ENCODE peak calls at places on chromosomes 7 and 10, in eight cellular contexts. S is MM.1S, Y is stomach, R is fibroblast of mammary gland, G is GM23338, F is astrocyte of the spinal cord, T is neural progenitor cell, I is epithelial cell of esophagus. W is an unnamed sample.

GRCh38 chr10:84801156-84801555 is 472.8 kb downstream of the CCSER2 start:
- DNase-seq in S (no peak), Y (no peak), R (no peak), G (no peak), F (no peak), T (no peak), I (no peak), W (no peak)

GRCh38 chr10:119659951-119660350 is 8.8 kb downstream of the BAG3 start:
- DNase-seq in S (no peak), Y (no peak), R (no peak), G (no peak), F (no peak), T (no peak), I (no peak), W (no peak)

GRCh38 chr10:11086177-11086576 is 68.5 kb downstream of the CELF2 start:
- DNase-seq in S (no peak), Y (no peak), R (no peak), G (no peak), F (no peak), T (no peak), I (no peak), W (no peak)

GRCh38 chr7:150728011-150728410 is 9.2 kb upstream of the GIMAP5 start:
- DNase-seq in S (no peak), Y (no peak), R (no peak), G (no peak), F (no peak), T (no peak), I (no peak), W (no peak)

GRCh38 chr7:32536585-32536984 is 41.3 kb downstream of the AVL9 start:
- DNase-seq in S (no peak), Y (no peak), R (peak), G (no peak), F (peak), T (no peak), I (peak), W (no peak)

GRCh38 chr7:28423112-28423511 is 10.8 kb downstream of the CREB5 start:
- DNase-seq in S (no peak), Y (no peak), R (no peak), G (no peak), F (no peak), T (no peak), I (no peak), W (no peak)

GRCh38 chr10:99761395-99761794 is 21.0 kb upstream of the ABCC2 start:
- DNase-seq in S (no peak), Y (no peak), R (no peak), G (no peak), F (no peak), T (no peak), I (no peak), W (no peak)

GRCh38 chr7:21497072-21497471 is 45.8 kb upstream of the DNAH11 start:
- DNase-seq in S (no peak), Y (no peak), R (peak), G (peak), F (peak), T (no peak), I (peak), W (no peak)

DNA sequence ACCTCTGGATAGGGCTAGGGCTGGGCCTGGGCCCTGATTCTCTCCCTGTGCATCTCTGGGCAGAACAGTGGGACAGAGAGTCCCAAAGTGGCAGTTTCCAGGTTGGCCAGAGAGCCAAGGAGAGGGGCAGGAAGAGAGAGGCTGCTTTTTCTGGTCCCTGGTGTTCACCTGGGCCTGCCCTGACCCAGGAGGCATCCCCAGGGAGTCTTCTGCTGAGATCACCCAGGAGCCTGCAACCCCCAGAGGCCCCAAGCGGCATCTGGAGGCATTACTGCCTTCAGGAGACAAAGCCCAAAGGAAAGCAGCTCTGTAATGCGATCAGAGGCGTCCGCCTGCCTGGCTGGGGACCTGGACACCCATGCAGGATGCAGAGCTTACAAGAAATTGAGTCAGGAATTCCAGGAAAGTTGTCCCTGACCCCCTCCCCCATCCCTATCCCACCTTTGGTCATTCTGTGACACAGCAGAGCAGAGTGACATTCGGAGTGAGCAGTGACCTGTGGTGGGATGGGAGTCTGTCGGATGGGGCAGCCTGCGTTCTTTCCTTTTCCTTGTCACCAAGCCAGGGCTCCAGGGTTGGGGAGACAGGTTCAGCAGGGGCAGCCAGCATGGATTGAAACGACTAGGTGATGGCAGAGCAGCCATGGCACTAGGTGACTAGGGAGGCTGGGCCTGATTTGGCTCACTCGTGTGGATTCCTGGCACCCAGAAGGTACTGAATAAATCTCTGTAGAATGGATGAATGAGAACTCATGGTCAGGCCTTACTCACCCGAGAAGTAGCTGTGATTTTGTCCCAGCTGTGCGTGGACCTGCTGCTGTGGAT is 10.4 kb downstream of the UNC5B start:
- DNase-seq in S (no peak), Y (peak), R (peak), G (peak), F (peak), T (peak), I (no peak), W (peak)
- TF ChIP-seq CTCF in S (no peak), Y (no peak), R (no peak), G (peak), F (no peak), T (peak), I (no peak), W (peak)

DNA sequence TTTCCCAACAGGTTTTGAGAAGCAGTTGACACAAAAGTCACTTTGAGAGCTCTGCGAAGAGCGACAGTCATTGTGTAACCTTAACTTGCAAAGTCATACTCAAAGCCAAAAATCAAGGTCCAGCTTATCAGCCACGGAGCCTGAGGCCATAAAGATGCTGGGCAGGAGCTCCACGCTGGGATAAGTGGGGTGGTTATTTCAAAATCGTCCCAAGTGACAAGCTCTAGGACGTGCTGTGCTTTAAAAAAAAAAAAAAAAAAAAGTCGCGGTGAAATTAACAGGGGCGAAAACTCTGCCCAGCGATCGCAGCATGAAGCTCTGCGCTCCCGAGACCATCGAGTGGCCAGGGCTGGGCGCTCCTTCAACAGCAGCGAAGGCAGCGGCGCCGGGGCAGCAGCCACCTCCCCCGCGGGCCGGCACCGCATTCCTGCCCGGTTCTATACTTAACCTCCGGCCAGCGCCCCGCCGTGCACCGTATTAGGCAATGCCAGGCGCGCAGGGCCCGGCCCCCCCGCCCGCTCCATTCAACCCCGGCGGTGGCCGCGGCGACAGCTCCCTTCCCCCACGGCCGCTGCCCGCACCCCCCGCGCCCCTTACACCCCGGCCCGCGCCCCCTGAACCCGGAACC is 657 bp downstream of the HACD1 start:
- DNase-seq in S (no peak), Y (peak), R (peak), G (peak), F (peak), T (peak), I (peak), W (peak)
- H3K4me3 ChIP-seq in S (no peak), Y (peak), R (peak), G (peak), F (peak), T (peak), I (peak), W (peak)

GRCh38 chr7:13279854-13280435 is 592.5 kb downstream of the ARL4A start:
- DNase-seq in S (peak), Y (no peak), R (peak), G (peak), F (peak), T (peak), I (peak), W (no peak)
- TF ChIP-seq CTCF in S (peak), Y (no peak), R (peak), G (no peak), F (no peak), T (peak), I (peak), W (no peak)

GRCh38 chr10:101042118-101042517 is 11.1 kb downstream of the SFXN3 start:
- DNase-seq in S (no peak), Y (no peak), R (no peak), G (no peak), F (no peak), T (no peak), I (no peak), W (no peak)
- H3K4me3 ChIP-seq in S (no peak), Y (peak), R (peak), G (peak), F (peak), T (no peak), I (peak), W (no peak)

GRCh38 chr10:114077815-114078219 is 34.2 kb downstream of the ADRB1 start:
- DNase-seq in S (no peak), Y (no peak), R (no peak), G (peak), F (no peak), T (peak), I (no peak), W (no peak)
- TF ChIP-seq CTCF in S (no peak), Y (no peak), R (no peak), G (peak), F (no peak), T (peak), I (no peak), W (peak)

DNA sequence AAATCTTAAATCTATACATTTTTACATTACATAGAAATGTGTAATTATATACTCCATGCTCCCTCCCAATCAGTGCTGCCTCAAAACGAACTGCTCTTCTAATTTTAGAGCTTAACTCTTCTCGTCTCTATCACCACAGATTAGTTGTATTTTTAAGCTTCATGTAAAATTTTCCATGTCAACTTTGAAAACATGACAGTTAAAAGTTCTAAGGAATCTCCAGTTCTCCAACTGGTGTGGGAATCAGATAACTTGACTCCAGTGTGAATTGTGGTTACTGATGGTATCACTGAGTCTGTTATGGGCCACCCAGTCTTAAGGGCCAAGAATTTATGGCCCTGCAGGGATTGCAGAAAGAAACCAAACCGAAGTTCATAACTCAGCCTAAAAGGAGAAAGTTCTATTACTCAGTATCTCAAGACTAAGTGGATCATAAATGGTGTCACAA is 31.7 kb upstream of the KMT2E start:
- DNase-seq in S (peak), Y (no peak), R (peak), G (no peak), F (no peak), T (no peak), I (no peak), W (no peak)
- H3K4me3 ChIP-seq in S (peak), Y (no peak), R (no peak), G (peak), F (no peak), T (no peak), I (no peak), W (peak)

DNA sequence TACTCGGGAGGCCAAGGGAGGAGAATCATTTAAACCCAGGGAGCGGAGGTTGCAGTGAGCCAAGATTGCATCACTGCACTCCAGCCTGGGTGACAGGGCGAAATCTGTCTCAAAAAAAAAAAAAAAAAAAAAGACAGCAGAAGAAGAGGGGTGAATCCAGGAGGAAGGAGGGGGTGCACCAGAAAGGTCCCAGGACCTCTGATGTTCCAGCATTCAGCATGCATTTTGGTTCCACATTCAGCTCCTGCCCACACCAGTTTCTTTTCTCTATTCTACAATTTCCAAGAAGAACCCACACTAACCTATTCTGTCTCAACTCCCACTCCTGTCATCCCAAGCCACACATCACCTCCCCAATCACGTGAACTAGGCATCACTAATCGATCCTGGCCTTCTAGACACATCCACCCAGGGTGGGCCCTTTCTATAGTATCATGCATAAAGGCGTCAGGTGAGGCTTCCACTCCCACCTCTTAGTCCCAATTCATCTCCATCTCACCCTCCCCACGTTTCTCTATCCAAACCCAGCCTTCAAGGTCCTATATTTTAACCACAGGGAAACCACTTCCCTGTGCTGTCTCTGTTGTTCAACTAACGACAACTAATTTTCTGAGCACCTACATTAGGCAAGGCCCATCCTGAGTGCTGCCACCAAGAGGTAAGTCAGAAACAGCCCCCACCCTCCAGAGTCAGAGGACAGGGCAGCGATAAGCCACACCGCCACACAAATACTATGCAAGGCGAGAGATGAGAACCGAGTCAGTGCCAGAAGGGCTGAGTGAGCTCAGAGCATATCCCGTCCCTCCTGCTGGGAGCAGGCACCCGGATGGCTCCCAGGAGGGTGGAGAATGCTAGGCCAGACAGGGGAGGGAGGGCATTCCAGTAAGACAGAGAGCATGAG is 2.2 kb downstream of the ANXA11 start:
- DNase-seq in S (peak), Y (peak), R (peak), G (peak), F (peak), T (peak), I (peak), W (peak)
- TF ChIP-seq CTCF in S (peak), Y (no peak), R (peak), G (peak), F (no peak), T (peak), I (peak), W (peak)

GRCh38 chr7:129781128-129781855 is 169.8 kb downstream of the NRF1 start:
- DNase-seq in S (peak), Y (no peak), R (no peak), G (peak), F (no peak), T (no peak), I (no peak), W (peak)

GRCh38 chr7:129780257-129781127 is 169.0 kb downstream of the NRF1 start:
- DNase-seq in S (peak), Y (peak), R (no peak), G (peak), F (no peak), T (peak), I (peak), W (peak)

GRCh38 chr7:129783097-129783919 is 169.5 kb downstream of the UBE2H start:
- DNase-seq in S (no peak), Y (no peak), R (no peak), G (no peak), F (no peak), T (peak), I (no peak), W (no peak)

GRCh38 chr7:129782257-129783096 is 170.3 kb downstream of the UBE2H start:
- DNase-seq in S (no peak), Y (no peak), R (no peak), G (no peak), F (no peak), T (peak), I (no peak), W (peak)

DNA sequence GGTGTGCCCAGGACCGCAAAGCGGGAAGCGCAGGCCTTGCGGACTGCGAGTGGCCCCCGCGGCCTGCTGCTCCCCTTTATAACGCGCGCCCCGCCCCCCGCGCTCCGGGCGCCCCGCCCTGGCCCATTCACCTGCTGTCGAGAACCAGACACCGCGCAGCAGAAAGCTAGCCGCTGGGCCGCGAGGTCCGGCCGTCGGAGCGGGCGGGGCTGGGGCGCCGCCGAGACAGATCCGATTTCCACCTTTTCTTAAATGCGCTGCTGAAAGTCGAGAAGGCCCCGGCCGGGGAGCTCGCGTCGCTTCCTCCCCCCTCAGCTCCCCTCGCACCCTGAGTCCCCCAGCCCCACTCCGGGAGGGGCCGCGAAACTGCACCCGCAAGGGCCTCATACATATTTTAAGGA is 170.3 kb downstream of the NRF1 start:
- DNase-seq in S (peak), Y (no peak), R (no peak), G (peak), F (no peak), T (peak), I (no peak), W (peak)
- H3K4me3 ChIP-seq in S (peak), Y (peak), R (no peak), G (peak), F (no peak), T (peak), I (no peak), W (peak)

GRCh38 chr10:48444861-48445841 is 138.7 kb downstream of the MAPK8 start:
- DNase-seq in S (no peak), Y (peak), R (no peak), G (peak), F (no peak), T (peak), I (peak), W (peak)
- TF ChIP-seq CTCF in S (no peak), Y (no peak), R (no peak), G (peak), F (peak), T (peak), I (no peak), W (peak)

GRCh38 chr10:30185916-30186315 is 126.5 kb upstream of the JCAD start:
- DNase-seq in S (no peak), Y (no peak), R (peak), G (no peak), F (peak), T (no peak), I (peak), W (no peak)
- H3K4me3 ChIP-seq in S (peak), Y (no peak), R (no peak), G (no peak), F (no peak), T (no peak), I (no peak), W (no peak)

W was measured in WERI-Rb-1.